ENCODE peak calls at places on chromosome 16, in ten cellular contexts. X is NT2/D1; S is ACHN; C is activated naive CD8-positive, alpha-beta T cell treated with anti-CD3 and anti-CD28 coated beads, Interleukin-2, amount 10 ng/mL, durations not matched to agents 7 days and 5 days; R is cardiac septum; F is WTC11; Q is activated gamma-delta T cell treated with anti-CD3 and anti-CD28 coated beads, Interleukin-2, amount 50 U/mL, for 16 hours; D is stimulated activated CD4-positive, alpha-beta T cell treated with anti-CD3 and anti-CD28 coated beads, Interleukin-4, amount 100 ng/mL, for 4 hours; Y is amygdala; V is NCI-H748 treated with DMSO at 0.1 percent for 48 hours. Z is an unnamed sample.

GRCh38 chr16:17301593-17302135 is 169.1 kb downstream of the XYLT1 start:
- DNase-seq in X (no peak), S (no peak), C (no peak), R (no peak), F (no peak), Q (no peak), D (no peak), Y (no peak), V (no peak), Z (peak)

GRCh38 chr16:84559311-84559932 is 55.0 kb upstream of the MEAK7 start:
- DNase-seq in X (no peak), S (no peak), C (no peak), R (no peak), F (no peak), Q (no peak), D (no peak), Y (no peak), V (peak), Z (peak)

GRCh38 chr16:76486740-76487139 is 209.5 kb downstream of the CNTNAP4 start:
- DNase-seq in X (no peak), S (no peak), C (no peak), R (no peak), F (no peak), Q (no peak), D (no peak), Y (no peak), V (no peak), Z (no peak)

GRCh38 chr16:89026121-89026612 is 49.2 kb upstream of the CBFA2T3 start:
- DNase-seq in X (no peak), S (peak), C (no peak), R (no peak), F (peak), Q (peak), D (peak), Y (no peak), V (no peak), Z (peak)

GRCh38 chr16:27480761-27481160 is 69.0 kb downstream of the GTF3C1 start:
- DNase-seq in X (no peak), S (no peak), C (no peak), R (no peak), F (no peak), Q (no peak), D (no peak), Y (no peak), V (no peak), Z (no peak)

GRCh38 chr16:66434619-66435430 is 7.7 kb downstream of the BEAN1 start:
- DNase-seq in X (peak), S (no peak), C (no peak), R (peak), F (peak), Q (no peak), D (no peak), Y (no peak), V (no peak), Z (no peak)

GRCh38 chr16:75593825-75594820 is 27.9 kb downstream of the GABARAPL2 start:
- DNase-seq in X (peak), S (peak), C (no peak), R (no peak), F (peak), Q (no peak), D (no peak), Y (no peak), V (peak), Z (peak)

GRCh38 chr16:56601325-56601724 is 7.1 kb upstream of the MT2A start:
- DNase-seq in X (no peak), S (no peak), C (no peak), R (no peak), F (no peak), Q (no peak), D (no peak), Y (no peak), V (no peak), Z (no peak)

GRCh38 chr16:81838794-81839193 is 59.7 kb downstream of the PLCG2 start:
- DNase-seq in X (no peak), S (no peak), C (no peak), R (no peak), F (no peak), Q (no peak), D (no peak), Y (no peak), V (no peak), Z (peak)

GRCh38 chr16:48059936-48060335 is 95.9 kb downstream of the ABCC12 start:
- DNase-seq in X (no peak), S (no peak), C (no peak), R (no peak), F (no peak), Q (no peak), D (no peak), Y (no peak), V (no peak), Z (no peak)

GRCh38 chr16:66120656-66121055 is 245.8 kb upstream of the CDH5 start:
- DNase-seq in X (no peak), S (no peak), C (no peak), R (no peak), F (no peak), Q (no peak), D (no peak), Y (no peak), V (no peak), Z (no peak)

GRCh38 chr16:75289189-75289588 is 37.8 kb upstream of the BCAR1 start:
- DNase-seq in X (no peak), S (peak), C (no peak), R (no peak), F (no peak), Q (no peak), D (no peak), Y (no peak), V (no peak), Z (peak)

GRCh38 chr16:23362460-23363317 is 60.6 kb downstream of the SCNN1B start:
- DNase-seq in X (no peak), S (no peak), C (no peak), R (peak), F (no peak), Q (no peak), D (no peak), Y (no peak), V (no peak), Z (peak)

GRCh38 chr16:87845213-87845612 is 24.1 kb downstream of the SLC7A5 start:
- DNase-seq in X (no peak), S (no peak), C (no peak), R (no peak), F (no peak), Q (no peak), D (no peak), Y (no peak), V (no peak), Z (no peak)

GRCh38 chr16:57143125-57143965 is 42.5 kb downstream of the PSME3IP1 start:
- DNase-seq in X (no peak), S (no peak), C (no peak), R (no peak), F (no peak), Q (no peak), D (no peak), Y (peak), V (no peak), Z (no peak)

GRCh38 chr16:11297492-11298142 is 16.5 kb upstream of the PRM1 start:
- DNase-seq in X (peak), S (peak), C (peak), R (peak), F (peak), Q (peak), D (peak), Y (peak), V (no peak), Z (peak)

GRCh38 chr16:27766166-27766925 is 216.4 kb downstream of the KATNIP start:
- DNase-seq in X (no peak), S (no peak), C (no peak), R (no peak), F (no peak), Q (no peak), D (no peak), Y (no peak), V (no peak), Z (no peak)

GRCh38 chr16:3439637-3440036 is 3.7 kb downstream of the ZNF597 start:
- DNase-seq in X (no peak), S (no peak), C (no peak), R (no peak), F (no peak), Q (no peak), D (no peak), Y (no peak), V (no peak), Z (no peak)

GRCh38 chr16:85211247-85211910 is 99.1 kb upstream of the CIBAR2 start:
- DNase-seq in X (no peak), S (peak), C (no peak), R (no peak), F (no peak), Q (no peak), D (no peak), Y (no peak), V (no peak), Z (peak)

GRCh38 chr16:68844211-68844564 is 857 bp downstream of the TANGO6 start:
- DNase-seq in X (no peak), S (no peak), C (no peak), R (no peak), F (no peak), Q (no peak), D (no peak), Y (no peak), V (no peak), Z (no peak)

GRCh38 chr16:48949636-48950035 is 332.0 kb downstream of the CBLN1 start:
- DNase-seq in X (no peak), S (peak), C (no peak), R (no peak), F (no peak), Q (no peak), D (no peak), Y (no peak), V (no peak), Z (no peak)

GRCh38 chr16:86517652-86518258 is 7.4 kb downstream of the FOXF1 start:
- DNase-seq in X (no peak), S (peak), C (no peak), R (no peak), F (peak), Q (no peak), D (no peak), Y (peak), V (peak), Z (peak)

GRCh38 chr16:71467810-71468209 is 5.8 kb upstream of the ZNF23 start:
- DNase-seq in X (no peak), S (peak), C (peak), R (no peak), F (peak), Q (no peak), D (peak), Y (no peak), V (no peak), Z (peak)

GRCh38 chr16:89326721-89327120 is 109.2 kb downstream of the ZNF778 start:
- DNase-seq in X (no peak), S (no peak), C (no peak), R (peak), F (peak), Q (no peak), D (no peak), Y (no peak), V (no peak), Z (no peak)

Z was measured in kidney tubule cell.